ENCODE peak calls at places on chromosomes 11 and 22, in four cellular contexts. M, X, F and J are unnamed samples.

GRCh38 chr11:23313001-23313400 is 452.7 kb upstream of the CCDC179 start:
- DNase-seq in M (no peak), X (no peak), F (no peak), J (peak; percentile 61)

GRCh38 chr22:49295465-49295743 is 532.3 kb downstream of the BRD1 start:
- DNase-seq in M (no peak), X (no peak), F (no peak), J (no peak)

GRCh38 chr22:46070722-46071450 is 79.4 kb upstream of the PPARA start:
- DNase-seq in M (peak; percentile 68), X (no peak), F (peak; percentile 69), J (no peak)

GRCh38 chr11:63246045-63246444 is 2.6 kb upstream of the SLC22A25 start:
- DNase-seq in M (no peak), X (no peak), F (no peak), J (no peak)

GRCh38 chr11:123197711-123198110 is 2.7 kb upstream of the CLMP start:
- DNase-seq in M (no peak), X (no peak), F (no peak), J (peak; percentile 87)

GRCh38 chr22:41382098-41382578 is 396 bp downstream of the TEF start:
- DNase-seq in M (peak; percentile 60), X (no peak), F (peak; percentile 89), J (no peak)

GRCh38 chr11:33248416-33248957 is 8.7 kb upstream of the HIPK3 start:
- DNase-seq in M (no peak), X (no peak), F (no peak), J (peak; percentile 90)

GRCh38 chr11:116702772-116703360 is 69.9 kb downstream of the BUD13 start:
- DNase-seq in M (no peak), X (no peak), F (no peak), J (no peak)

GRCh38 chr11:117868815-117869642 is 7.4 kb downstream of the FXYD6 start:
- DNase-seq in M (no peak), X (no peak), F (no peak), J (no peak)

GRCh38 chr11:122180435-122180834 is 64.4 kb upstream of the BLID start:
- DNase-seq in M (no peak), X (no peak), F (no peak), J (peak; percentile 97)

GRCh38 chr11:114348200-114349191 is 51.8 kb downstream of the C11orf71 start:
- DNase-seq in M (peak; percentile 64), X (no peak), F (no peak), J (peak; percentile 33)

GRCh38 chr11:66864172-66864901 is 7.5 kb downstream of the LRFN4 start:
- DNase-seq in M (no peak), X (no peak), F (no peak), J (no peak)

GRCh38 chr22:31193092-31193491 is 19.0 kb upstream of the LIMK2 start:
- DNase-seq in M (no peak), X (no peak), F (no peak), J (no peak)

GRCh38 chr11:84289381-84289906 is 1003.3 kb upstream of the CCDC90B start:
- DNase-seq in M (no peak), X (no peak), F (no peak), J (peak; percentile 87)

GRCh38 chr22:47586038-47586437 is 823.6 kb downstream of the TBC1D22A start:
- DNase-seq in M (no peak), X (no peak), F (no peak), J (no peak)